ENCODE peak calls at places on chromosomes 6 and 20, in six cellular contexts. E is lower lobe of right lung, R is astrocyte of the cerebellum, J is GM20000, A is choroid plexus epithelial cell, N is neural crest cell. V is an unnamed sample.

GRCh38 chr6:151209071-151209831 is 30.5 kb upstream of the AKAP12 start:
- DNase-seq in E (no peak), R (no peak), J (no peak), A (peak), N (no peak), V (peak)

GRCh38 chr20:15726416-15726815 is 846.8 kb downstream of the KIF16B start:
- DNase-seq in E (no peak), R (no peak), J (no peak), A (no peak), N (no peak), V (no peak)

GRCh38 chr20:39676857-39677351 is 714.8 kb downstream of the DHX35 start:
- DNase-seq in E (no peak), R (no peak), J (peak), A (no peak), N (no peak), V (no peak)

GRCh38 chr6:113103618-113104390 is 753.3 kb upstream of the MARCKS start:
- DNase-seq in E (no peak), R (peak), J (no peak), A (peak), N (no peak), V (peak)

GRCh38 chr20:63967330-63968135 is 2.2 kb downstream of the ZNF512B start:
- DNase-seq in E (peak), R (no peak), J (no peak), A (no peak), N (no peak), V (no peak)

GRCh38 chr20:44832724-44833123 is 22.4 kb upstream of the RIMS4 start:
- DNase-seq in E (no peak), R (no peak), J (no peak), A (peak), N (no peak), V (no peak)

GRCh38 chr20:38446441-38447209 is 11.5 kb upstream of the SNHG17 start:
- DNase-seq in E (peak), R (peak), J (peak), A (peak), N (peak), V (no peak)

GRCh38 chr6:71367763-71368162 is 79.2 kb downstream of the OGFRL1 start:
- DNase-seq in E (no peak), R (no peak), J (no peak), A (no peak), N (no peak), V (no peak)

GRCh38 chr6:127389706-127390105 is 46.3 kb upstream of the ECHDC1 start:
- DNase-seq in E (no peak), R (no peak), J (no peak), A (no peak), N (no peak), V (no peak)

GRCh38 chr6:157763129-157763893 is 59.7 kb upstream of the SNX9 start:
- DNase-seq in E (peak), R (peak), J (no peak), A (peak), N (no peak), V (peak)

GRCh38 chr20:18019068-18019467 is 38.6 kb downstream of the OVOL2 start:
- DNase-seq in E (no peak), R (no peak), J (peak), A (peak), N (no peak), V (no peak)

GRCh38 chr6:52788478-52788877 is 15.1 kb downstream of the GSTA1 start:
- DNase-seq in E (no peak), R (no peak), J (no peak), A (no peak), N (no peak), V (no peak)

GRCh38 chr20:51934301-51935002 is 132.1 kb upstream of the SALL4 start:
- DNase-seq in E (no peak), R (no peak), J (no peak), A (peak), N (no peak), V (no peak)

GRCh38 chr20:329325-329695 is 4.0 kb downstream of the SOX12 start:
- DNase-seq in E (no peak), R (no peak), J (no peak), A (no peak), N (no peak), V (no peak)

GRCh38 chr20:39165099-39165498 is 203.0 kb downstream of the DHX35 start:
- DNase-seq in E (no peak), R (no peak), J (no peak), A (no peak), N (no peak), V (no peak)

GRCh38 chr6:28980797-28981390 is 24.2 kb downstream of the ZNF311 start:
- DNase-seq in E (no peak), R (peak), J (peak), A (peak), N (peak), V (peak)

GRCh38 chr6:28981833-28982475 is 23.2 kb downstream of the ZNF311 start:
- DNase-seq in E (peak), R (peak), J (peak), A (peak), N (peak), V (peak)

GRCh38 chr6:28981391-28981832 is 23.7 kb downstream of the ZNF311 start:
- DNase-seq in E (no peak), R (peak), J (no peak), A (peak), N (peak), V (no peak)

GRCh38 chr6:28983838-28984237 is 21.3 kb downstream of the ZNF311 start:
- DNase-seq in E (no peak), R (no peak), J (no peak), A (no peak), N (no peak), V (no peak)

DNA sequence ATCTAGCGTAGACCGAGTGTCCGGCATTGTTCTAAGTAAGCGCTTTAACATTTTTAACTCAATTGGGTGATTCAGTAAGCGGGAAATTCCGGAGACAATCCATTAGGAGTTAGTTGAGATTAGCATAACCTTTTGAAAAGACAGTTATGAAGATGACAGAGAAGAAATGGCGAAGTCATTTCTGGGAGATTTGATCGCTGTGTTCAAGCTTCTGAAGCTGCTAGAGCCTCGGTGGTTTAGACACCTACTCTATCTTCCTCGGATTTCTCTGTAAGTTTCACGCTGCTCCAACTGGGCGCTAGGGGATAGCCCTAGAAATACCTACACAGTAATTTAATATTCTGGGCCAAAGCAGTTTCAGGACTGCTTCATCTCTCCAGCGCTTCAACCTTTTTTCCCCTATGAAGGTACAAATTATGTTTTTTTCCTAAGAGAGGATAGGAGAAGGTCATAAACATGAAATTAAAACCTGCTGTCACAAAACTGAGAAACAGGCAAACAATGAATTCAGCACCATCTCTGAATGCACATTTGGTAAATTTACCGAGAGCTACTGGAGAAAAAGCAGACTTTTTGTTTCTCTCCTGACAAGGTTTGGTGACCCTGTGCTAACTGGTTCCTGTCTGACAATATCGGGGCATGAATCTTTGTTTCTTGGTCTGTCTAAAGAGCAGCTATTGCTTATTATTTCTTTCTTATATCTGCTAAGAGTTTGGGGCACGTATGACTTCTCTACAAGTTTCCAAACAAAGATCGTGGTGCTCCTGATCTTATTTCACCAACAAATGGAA is 22.4 kb downstream of the ZNF311 start:
- DNase-seq in E (no peak), R (peak), J (no peak), A (peak), N (no peak), V (peak)
- TF ChIP-seq CTCF in E (no peak), R (peak), J (no peak), A (peak), N (peak), V (peak)

DNA sequence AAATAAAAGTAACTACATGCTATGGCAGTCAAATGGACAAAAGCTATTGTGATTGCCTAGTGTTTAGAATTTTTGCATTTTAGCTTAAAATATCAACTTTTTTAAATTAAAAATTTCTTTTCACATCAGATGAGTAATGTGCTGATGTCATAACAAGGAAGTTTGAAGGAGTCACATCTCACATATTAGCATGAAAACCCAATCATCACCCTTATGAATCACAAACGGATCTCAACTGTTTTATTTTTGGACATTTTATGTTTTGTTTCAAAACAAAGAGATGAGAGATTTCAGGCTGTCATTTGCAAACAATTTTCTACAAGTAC is 53.6 kb upstream of the TRERF1 start:
- DNase-seq in E (no peak), R (no peak), J (no peak), A (peak), N (no peak), V (no peak)
- TF ChIP-seq CTCF in E (no peak), R (no peak), J (no peak), A (no peak), N (no peak), V (no peak)

DNA sequence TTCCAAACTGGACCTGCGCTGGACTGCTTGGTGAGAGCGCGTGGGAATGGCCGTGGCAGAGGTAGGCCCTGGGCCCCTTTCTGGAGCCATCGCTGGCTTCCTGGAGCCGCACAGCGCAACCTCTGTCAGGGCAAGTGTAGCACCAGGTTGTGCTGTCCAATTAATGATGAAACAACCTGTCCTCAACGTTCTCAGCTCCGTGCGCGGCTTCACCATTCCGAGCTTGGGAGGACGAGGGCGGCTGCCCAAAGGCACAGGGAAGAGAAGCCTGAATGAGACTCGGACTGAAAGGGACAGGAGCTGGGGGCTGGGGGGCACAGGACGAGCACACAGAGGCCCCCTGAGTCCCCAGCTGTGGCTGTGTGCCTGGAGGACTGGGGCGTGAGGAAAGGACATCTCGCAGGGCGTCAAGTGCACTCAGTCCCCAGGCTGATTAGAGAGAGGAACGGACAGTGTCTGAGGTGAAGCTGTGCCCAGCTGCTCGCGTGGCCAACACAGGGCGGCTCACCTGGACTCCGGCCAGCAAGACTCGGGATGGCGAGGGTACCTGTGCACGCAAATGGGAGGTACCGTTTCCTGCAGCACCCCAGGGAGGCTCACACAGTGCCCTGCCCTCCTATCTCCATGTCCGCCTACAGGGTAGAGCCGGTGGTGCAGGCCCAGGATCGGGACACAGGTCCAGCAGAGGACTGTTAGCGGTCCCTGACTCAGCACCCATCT is 403.3 kb downstream of the TAF4 start:
- DNase-seq in E (no peak), R (no peak), J (no peak), A (no peak), N (peak), V (no peak)
- TF ChIP-seq CTCF in E (no peak), R (no peak), J (no peak), A (peak), N (no peak), V (peak)

GRCh38 chr6:119116712-119117281 is 38.3 kb upstream of the FAM184A start:
- DNase-seq in E (no peak), R (no peak), J (no peak), A (no peak), N (no peak), V (no peak)
- TF ChIP-seq CTCF in E (no peak), R (no peak), J (no peak), A (peak), N (peak), V (peak)

DNA sequence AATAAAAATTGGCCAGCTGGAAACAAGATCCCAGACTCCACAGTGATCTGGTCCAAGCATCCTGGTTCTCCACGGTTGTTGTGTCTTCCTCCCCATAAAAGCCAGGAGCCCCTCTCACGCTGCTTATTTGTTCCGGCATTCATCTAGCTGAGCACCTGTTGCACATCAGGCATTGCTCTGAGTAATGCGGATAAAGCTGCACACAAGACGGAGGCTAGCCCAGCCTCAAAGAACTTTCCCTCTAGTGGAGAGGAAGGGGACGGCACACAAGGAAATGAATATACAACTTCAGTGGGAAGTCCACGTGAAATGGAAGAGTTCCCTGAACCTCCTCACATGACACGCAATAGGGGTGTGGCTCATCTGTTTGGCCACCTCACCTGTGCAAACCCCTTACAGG is 30.3 kb upstream of the NXT1 start:
- DNase-seq in E (no peak), R (no peak), J (no peak), A (peak), N (no peak), V (no peak)
- TF ChIP-seq CTCF in E (peak), R (peak), J (no peak), A (peak), N (peak), V (peak)

DNA sequence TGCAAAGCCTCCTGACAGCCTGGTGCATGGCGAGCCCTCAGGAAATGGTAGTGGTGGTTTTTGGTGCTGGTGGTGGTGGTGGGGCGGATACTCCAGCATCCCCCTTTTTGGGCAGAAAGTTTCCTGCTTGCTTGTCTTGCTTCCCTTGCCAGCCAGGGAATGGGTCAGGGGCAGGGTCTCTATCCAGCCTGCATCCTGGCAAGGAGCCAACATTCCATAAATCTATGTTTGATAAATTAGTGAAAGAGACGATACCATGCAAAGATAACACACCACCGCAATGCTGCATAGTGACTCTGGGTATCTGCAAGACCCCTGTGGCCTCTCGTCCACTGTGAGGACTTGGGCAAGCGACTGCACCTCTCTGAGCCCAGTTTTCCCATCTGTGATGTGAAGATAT is 246.2 kb downstream of the LRFN2 start:
- DNase-seq in E (no peak), R (no peak), J (no peak), A (no peak), N (no peak), V (no peak)
- TF ChIP-seq CTCF in E (no peak), R (no peak), J (no peak), A (no peak), N (no peak), V (no peak)

GRCh38 chr20:47233333-47234188 is 122.9 kb downstream of the ZMYND8 start:
- DNase-seq in E (no peak), R (no peak), J (no peak), A (peak), N (no peak), V (peak)
- TF ChIP-seq CTCF in E (no peak), R (no peak), J (no peak), A (no peak), N (no peak), V (no peak)

GRCh38 chr20:22400440-22400839 is 183.9 kb downstream of the FOXA2 start:
- DNase-seq in E (no peak), R (no peak), J (no peak), A (no peak), N (no peak), V (no peak)

GRCh38 chr20:22402550-22402949 is 181.8 kb downstream of the FOXA2 start:
- DNase-seq in E (no peak), R (no peak), J (no peak), A (no peak), N (no peak), V (no peak)

GRCh38 chr20:22404609-22405170 is 179.7 kb downstream of the FOXA2 start:
- DNase-seq in E (no peak), R (no peak), J (no peak), A (no peak), N (no peak), V (no peak)

GRCh38 chr20:22403860-22404608 is 180.3 kb downstream of the FOXA2 start:
- DNase-seq in E (peak), R (no peak), J (no peak), A (peak), N (no peak), V (no peak)

DNA sequence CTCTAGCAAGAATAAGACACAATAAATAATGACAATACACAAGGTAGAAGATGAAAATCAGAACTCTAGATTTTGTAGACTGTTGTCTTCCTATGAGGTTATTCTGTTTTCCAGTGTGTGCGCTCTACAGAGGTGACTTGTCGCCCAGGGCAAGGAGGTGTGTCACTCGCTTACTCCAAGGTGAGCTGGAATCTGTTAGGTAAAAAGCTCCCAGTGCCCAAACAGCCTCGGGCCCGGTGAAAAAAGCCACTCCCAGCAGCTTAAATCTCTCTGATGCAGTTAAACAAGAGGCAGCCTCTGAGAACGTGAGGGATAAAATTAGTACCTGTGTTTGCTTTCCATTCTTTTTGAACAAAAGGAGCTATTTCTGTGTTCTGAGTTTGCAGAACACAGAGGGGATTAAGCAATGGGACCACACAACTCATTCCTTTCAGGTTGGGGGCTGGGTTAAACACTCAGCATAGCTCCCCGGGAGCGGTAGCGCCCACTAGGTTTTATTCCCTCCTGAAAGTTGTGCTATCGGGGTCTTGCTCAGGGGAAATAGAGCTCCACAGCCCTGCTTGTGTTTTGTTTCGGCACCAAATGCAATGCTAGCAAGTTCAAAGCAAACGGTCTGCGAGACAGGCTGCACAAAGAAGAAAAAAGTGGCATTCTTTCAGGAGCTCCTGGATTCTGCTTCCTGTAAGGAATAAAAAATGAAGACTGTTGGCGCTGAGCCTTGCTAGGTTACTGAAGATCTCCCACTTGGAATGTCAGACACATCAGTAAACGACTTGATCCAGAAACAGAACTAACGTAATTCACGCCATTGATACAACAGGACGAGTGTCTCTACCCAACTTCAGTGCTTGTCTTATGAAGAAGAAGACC is 181.1 kb downstream of the FOXA2 start:
- DNase-seq in E (no peak), R (no peak), J (no peak), A (peak), N (no peak), V (no peak)
- TF ChIP-seq CTCF in E (no peak), R (peak), J (no peak), A (no peak), N (no peak), V (no peak)

DNA sequence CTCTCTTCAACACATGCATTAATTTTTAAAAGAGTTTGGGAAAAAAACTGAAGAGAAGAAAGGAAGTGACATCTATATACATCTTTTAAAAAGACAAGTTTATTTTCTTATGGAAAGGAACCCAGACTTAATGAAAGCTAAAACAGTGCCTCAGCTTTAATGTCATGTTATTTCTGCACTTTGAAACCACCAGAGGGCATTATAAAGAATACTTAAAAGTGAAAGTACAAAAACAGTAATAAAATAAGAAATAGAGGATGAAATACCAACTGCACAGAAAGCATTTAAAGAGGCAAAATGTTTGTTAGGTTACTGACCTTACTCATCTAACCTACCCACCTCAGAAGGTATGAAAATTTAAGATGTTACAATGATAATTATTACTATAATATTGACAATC is 98.8 kb downstream of the HUS1B start:
- DNase-seq in E (no peak), R (no peak), J (peak), A (peak), N (no peak), V (no peak)
- TF ChIP-seq CTCF in E (no peak), R (peak), J (no peak), A (peak), N (peak), V (peak)

V was measured in epithelial cell of proximal tubule.